ENCODE peak calls at places on chromosomes 11 and 22, in six cellular contexts. S, M, F, T, G and D are unnamed samples.
A peak's percentile ranks its signal among the peaks of the same experiment; 100 is the strongest.

GRCh38 chr11:75797796-75798195 is 17.2 kb upstream of the UVRAG start:
- DNase-seq in S (no peak), M (no peak), G (no peak), F (no peak), T (no peak), D (no peak)

GRCh38 chr11:11478021-11478420 is 125.0 kb upstream of the CSNK2A3 start:
- DNase-seq in T (no peak), S (no peak), G (no peak), F (no peak), M (no peak), D (no peak)

GRCh38 chr11:91966368-91966767 is 258.2 kb upstream of the FAT3 start:
- DNase-seq in F (no peak), M (no peak), G (no peak), S (no peak), T (no peak), D (no peak)

GRCh38 chr11:103703954-103704353 is 332.5 kb upstream of the DDI1 start:
- DNase-seq in M (no peak), T (no peak), S (no peak), F (no peak), G (no peak), D (no peak)

GRCh38 chr11:21963013-21963412 is 229.9 kb upstream of the ANO5 start:
- DNase-seq in F (no peak), G (no peak), M (no peak), T (no peak), S (no peak), D (no peak)

GRCh38 chr22:29938285-29938693 is 55.3 kb downstream of the MTMR3 start:
- DNase-seq in M (no peak), F (peak; percentile 8), T (no peak), S (no peak), G (no peak), D (no peak)

GRCh38 chr11:69682221-69682620 is 7.1 kb upstream of the LTO1 start:
- DNase-seq in T (no peak), M (no peak), S (no peak), G (no peak), F (no peak), D (no peak)

GRCh38 chr11:122104381-122104780 is 11.6 kb downstream of the BLID start:
- DNase-seq in S (no peak), G (no peak), T (no peak), F (no peak), M (no peak), D (no peak)

GRCh38 chr11:79189055-79189454 is 251.8 kb downstream of the TENM4 start:
- DNase-seq in G (no peak), T (no peak), F (no peak), M (no peak), S (no peak), D (no peak)

GRCh38 chr11:116925050-116925449 is 87.6 kb upstream of the APOA1 start:
- DNase-seq in G (no peak), S (no peak), M (no peak), T (no peak), F (no peak), D (no peak)

GRCh38 chr22:17074648-17075002 is 10.2 kb upstream of the IL17RA start:
- DNase-seq in G (no peak), M (no peak), F (no peak), T (no peak), S (no peak), D (no peak)

GRCh38 chr11:65558002-65558784 is at the start of gene LTBP3:
- DNase-seq in G (no peak), T (peak; percentile 81), S (no peak), M (no peak), F (no peak), D (peak; percentile 69)

GRCh38 chr22:43749473-43749872 is 62.6 kb downstream of the EFCAB6 start:
- DNase-seq in S (no peak), T (no peak), M (no peak), G (no peak), F (no peak), D (no peak)

GRCh38 chr22:29635734-29636357 is 32.4 kb downstream of the NF2 start:
- DNase-seq in F (peak; percentile 8), G (no peak), T (peak; percentile 48), M (no peak), S (no peak), D (no peak)